ENCODE peak calls at places on chromosomes 16 and 17, in nine cellular contexts. B, N, I, K, A, C, T, R and Y are unnamed samples.
A peak's percentile ranks its signal among the peaks of the same experiment; 100 is the strongest.

GRCh38 chr17:60422162-60422665 is at the start of gene CHCT1:
- DNase-seq in B (no peak), N (no peak), I (no peak), K (no peak), A (no peak), C (no peak), T (no peak), R (no peak), Y (no peak)

GRCh38 chr17:39753514-39754160 is 15.9 kb downstream of the GRB7 start:
- DNase-seq in B (peak; percentile 36), N (peak; percentile 87), I (no peak), K (peak; percentile 74), A (peak; percentile 49), C (peak; percentile 79), T (peak; percentile 25), R (peak; percentile 95), Y (no peak)

GRCh38 chr17:74394977-74395376 is 27.7 kb downstream of the GPR142 start:
- DNase-seq in B (no peak), N (no peak), I (no peak), K (no peak), A (no peak), C (no peak), T (peak; percentile 81), R (no peak), Y (no peak)

GRCh38 chr17:36949461-36949927 is 740 bp downstream of the AATF start:
- DNase-seq in B (no peak), N (no peak), I (no peak), K (no peak), A (no peak), C (no peak), T (peak; percentile 15), R (no peak), Y (peak; percentile 44)

GRCh38 chr16:35252356-35252936 is 1793.0 kb downstream of the TP53TG3F start:
- DNase-seq in B (no peak), N (no peak), I (no peak), K (no peak), A (no peak), C (no peak), T (no peak), R (no peak), Y (no peak)

GRCh38 chr17:67920212-67920611 is 76.1 kb downstream of the C17orf58 start:
- DNase-seq in B (no peak), N (no peak), I (no peak), K (no peak), A (no peak), C (no peak), T (no peak), R (no peak), Y (no peak)

GRCh38 chr16:74717367-74717766 is 16.7 kb upstream of the MLKL start:
- DNase-seq in B (no peak), N (no peak), I (no peak), K (no peak), A (no peak), C (no peak), T (no peak), R (peak; percentile 41), Y (no peak)

GRCh38 chr16:74726736-74727135 is 26.1 kb upstream of the MLKL start:
- DNase-seq in B (no peak), N (no peak), I (no peak), K (peak; percentile 23), A (no peak), C (peak; percentile 26), T (peak; percentile 66), R (no peak), Y (no peak)

GRCh38 chr16:89484088-89484501 is 6.3 kb downstream of the ANKRD11 start:
- DNase-seq in B (no peak), N (no peak), I (no peak), K (no peak), A (no peak), C (no peak), T (no peak), R (no peak), Y (no peak)

GRCh38 chr17:78605429-78605828 is 28.2 kb upstream of the DNAH17 start:
- DNase-seq in B (no peak), N (no peak), I (no peak), K (no peak), A (no peak), C (no peak), T (no peak), R (no peak), Y (no peak)

GRCh38 chr17:39069114-39069756 is 82.2 kb downstream of the PLXDC1 start:
- DNase-seq in B (no peak), N (no peak), I (no peak), K (peak; percentile 18), A (peak; percentile 16), C (no peak), T (peak; percentile 40), R (no peak), Y (peak; percentile 57)

GRCh38 chr17:7887482-7888183 is 956 bp upstream of the CHD3 start:
- DNase-seq in B (peak; percentile 73), N (peak; percentile 95), I (peak; percentile 80), K (peak; percentile 87), A (peak; percentile 84), C (peak; percentile 84), T (peak; percentile 93), R (peak; percentile 94), Y (peak; percentile 80)

GRCh38 chr17:2090804-2091534 is 36.1 kb downstream of the HIC1 start:
- DNase-seq in B (no peak), N (no peak), I (no peak), K (no peak), A (peak; percentile 65), C (no peak), T (peak; percentile 54), R (peak; percentile 54), Y (peak; percentile 15)

GRCh38 chr16:77993586-77993985 is 28.8 kb upstream of the CLEC3A start:
- DNase-seq in B (no peak), N (no peak), I (no peak), K (no peak), A (no peak), C (no peak), T (no peak), R (no peak), Y (no peak)

GRCh38 chr17:45019177-45019711 is 32.2 kb downstream of the DCAKD start:
- DNase-seq in B (no peak), N (no peak), I (no peak), K (peak; percentile 56), A (no peak), C (no peak), T (peak; percentile 75), R (peak; percentile 78), Y (peak; percentile 59)

GRCh38 chr17:41741709-41742108 is 7.3 kb upstream of the HAP1 start:
- DNase-seq in B (no peak), N (no peak), I (no peak), K (no peak), A (no peak), C (no peak), T (no peak), R (no peak), Y (no peak)

GRCh38 chr16:71360378-71360777 is 1.9 kb downstream of the CALB2 start:
- DNase-seq in B (no peak), N (no peak), I (peak; percentile 57), K (no peak), A (no peak), C (no peak), T (peak; percentile 83), R (no peak), Y (peak; percentile 55)

GRCh38 chr17:81517339-81518112 is 4.9 kb upstream of the ACTG1 start:
- DNase-seq in B (no peak), N (no peak), I (no peak), K (no peak), A (no peak), C (peak; percentile 17), T (no peak), R (peak; percentile 90), Y (no peak)